ENCODE peak calls at places on chromosomes 3 and 15, in four cellular contexts. G, C, K and Y are unnamed samples.

GRCh38 chr15:68471552-68471951 is 39.6 kb upstream of the ITGA11 start:
- DNase-seq in K (no peak), C (no peak), G (no peak), Y (no peak)

GRCh38 chr15:81314378-81314777 is 9.6 kb downstream of the STARD5 start:
- DNase-seq in K (no peak), G (no peak), C (no peak), Y (no peak)

GRCh38 chr3:111338059-111338698 is 203.8 kb upstream of the CD96 start:
- DNase-seq in G (peak), K (peak), C (no peak), Y (no peak)

GRCh38 chr3:169218314-169218983 is 445.1 kb downstream of the MECOM start:
- DNase-seq in G (no peak), C (no peak), K (peak), Y (no peak)

GRCh38 chr3:118544458-118544857 is 490.2 kb downstream of the IGSF11 start:
- DNase-seq in G (no peak), C (no peak), K (no peak), Y (no peak)

GRCh38 chr3:129101370-129102138 is 20.1 kb downstream of the RAB43 start:
- DNase-seq in C (no peak), G (no peak), K (no peak), Y (no peak)

GRCh38 chr3:37726445-37727000 is 135.2 kb upstream of the CTDSPL start:
- DNase-seq in C (no peak), K (no peak), G (no peak), Y (no peak)

GRCh38 chr3:161233557-161233956 is 12.4 kb downstream of the NMD3 start:
- DNase-seq in C (no peak), G (no peak), K (no peak), Y (no peak)

GRCh38 chr15:100602822-100603393 is 519 bp downstream of the ASB7 start:
- DNase-seq in G (peak), K (peak), C (peak), Y (no peak)

GRCh38 chr3:172387728-172388127 is 60.5 kb downstream of the GHSR start:
- DNase-seq in G (no peak), C (no peak), K (no peak), Y (no peak)

GRCh38 chr15:38524156-38524555 is 40.5 kb downstream of the RASGRP1 start:
- DNase-seq in K (no peak), G (no peak), C (no peak), Y (no peak)

GRCh38 chr3:186107148-186108105 is 1.5 kb downstream of the ETV5 start:
- DNase-seq in G (peak), K (peak), C (peak), Y (no peak)

GRCh38 chr3:139218046-139218445 is 125.8 kb upstream of the MRPS22 start:
- DNase-seq in G (no peak), C (no peak), K (no peak), Y (no peak)

GRCh38 chr3:186921578-186921977 is 8.7 kb upstream of the ST6GAL1 start:
- DNase-seq in G (no peak), C (no peak), K (no peak), Y (no peak)

GRCh38 chr3:119314821-119315220 is 20.6 kb downstream of the ARHGAP31 start:
- DNase-seq in K (no peak), G (no peak), C (no peak), Y (no peak)

GRCh38 chr3:14507345-14507741 is 32.8 kb downstream of the GRIP2 start:
- DNase-seq in K (no peak), C (peak), G (no peak), Y (no peak)

GRCh38 chr15:40956543-40956982 is 3.3 kb downstream of the CHAC1 start:
- DNase-seq in G (no peak), C (no peak), K (no peak), Y (no peak)

GRCh38 chr15:66631616-66632263 is 65.9 kb upstream of the LCTL start:
- DNase-seq in C (no peak), G (no peak), K (no peak), Y (no peak)

GRCh38 chr15:77037475-77038209 is 33.3 kb downstream of the TSPAN3 start:
- DNase-seq in K (no peak), C (peak), G (peak), Y (no peak)

GRCh38 chr3:124552224-124552623 is 178.0 kb upstream of the UMPS start:
- DNase-seq in G (no peak), K (peak), C (no peak), Y (no peak)

GRCh38 chr3:142866841-142867631 is 21.8 kb downstream of the PCOLCE2 start:
- DNase-seq in G (no peak), C (no peak), K (no peak), Y (no peak)

GRCh38 chr15:25061808-25062550 is 107.2 kb downstream of the SNRPN start:
- DNase-seq in G (no peak), C (peak), K (no peak), Y (no peak)

GRCh38 chr3:72953325-72953956 is 43.2 kb upstream of the PPP4R2 start:
- DNase-seq in K (no peak), G (no peak), C (no peak), Y (no peak)

GRCh38 chr3:183082355-183082915 is 16.9 kb downstream of the MCCC1 start:
- DNase-seq in K (no peak), C (no peak), G (no peak), Y (no peak)

GRCh38 chr3:119034256-119035013 is at the start of gene IGSF11:
- DNase-seq in C (peak), G (peak), K (peak), Y (no peak)

GRCh38 chr3:33044676-33045075 is 52.3 kb downstream of the GLB1 start:
- DNase-seq in K (no peak), G (peak), C (no peak), Y (no peak)

GRCh38 chr15:66224946-66225345 is 28.6 kb downstream of the MEGF11 start:
- DNase-seq in K (no peak), C (no peak), G (no peak), Y (no peak)

GRCh38 chr3:147415337-147415736 is 6.2 kb downstream of the ZIC1 start:
- DNase-seq in G (no peak), K (no peak), C (no peak), Y (no peak)

GRCh38 chr15:89781891-89782618 is 5.9 kb downstream of the MESP2 start:
- DNase-seq in G (no peak), C (no peak), K (no peak), Y (no peak)

GRCh38 chr3:24640330-24640877 is 145.8 kb upstream of the THRB start:
- DNase-seq in C (no peak), K (peak), G (no peak), Y (no peak)

GRCh38 chr15:99566157-99566900 is 545 bp downstream of the MEF2A start:
- DNase-seq in G (peak), K (peak), C (no peak), Y (no peak)

GRCh38 chr3:102183186-102183585 is 251.6 kb upstream of the ZPLD1 start:
- DNase-seq in C (no peak), G (no peak), K (no peak), Y (no peak)

GRCh38 chr3:61250784-61251173 is 473 bp downstream of the FHIT start:
- DNase-seq in K (peak), G (peak), C (peak), Y (no peak)

GRCh38 chr3:23797490-23797889 is 8.3 kb upstream of the UBE2E1 start:
- DNase-seq in C (no peak), G (no peak), K (no peak), Y (no peak)

GRCh38 chr15:67504796-67505195 is 16.1 kb upstream of the C15orf61 start:
- DNase-seq in K (no peak), C (no peak), G (no peak), Y (no peak)